ENCODE peak calls at places on chromosomes 4 and X, in seven cellular contexts. One of them, this sample, is unnamed.

GRCh38 chr4:14338206-14338605 is 664.1 kb upstream of the CPEB2 start:
- DNase-seq in activated CD8-positive, alpha-beta T cell treated with anti-CD3 and anti-CD28 coated beads for 36 hours: no peak
- DNase-seq in HFF-Myc: no peak
- DNase-seq in body of pancreas: no peak
- DNase-seq in PC-9: no peak
- DNase-seq in A549: no peak
- DNase-seq in upper lobe of right lung: no peak
- DNase-seq in this sample: no peak

GRCh38 chr4:93659629-93660028 is 168.9 kb upstream of the ATOH1 start:
- DNase-seq in activated CD8-positive, alpha-beta T cell treated with anti-CD3 and anti-CD28 coated beads for 36 hours: no peak
- DNase-seq in HFF-Myc: no peak
- DNase-seq in body of pancreas: no peak
- DNase-seq in PC-9: no peak
- DNase-seq in A549: peak; percentile 1
- DNase-seq in upper lobe of right lung: no peak
- DNase-seq in this sample: no peak

GRCh38 chr4:121785479-121785878 is 15.6 kb upstream of the EXOSC9 start:
- DNase-seq in activated CD8-positive, alpha-beta T cell treated with anti-CD3 and anti-CD28 coated beads for 36 hours: no peak
- DNase-seq in HFF-Myc: no peak
- DNase-seq in body of pancreas: no peak
- DNase-seq in PC-9: no peak
- DNase-seq in A549: no peak
- DNase-seq in upper lobe of right lung: no peak
- DNase-seq in this sample: no peak

GRCh38 chr4:8285143-8285975 is 15.8 kb downstream of the HTRA3 start:
- DNase-seq in activated CD8-positive, alpha-beta T cell treated with anti-CD3 and anti-CD28 coated beads for 36 hours: no peak
- DNase-seq in HFF-Myc: no peak
- DNase-seq in body of pancreas: no peak
- DNase-seq in PC-9: no peak
- DNase-seq in A549: no peak
- DNase-seq in upper lobe of right lung: no peak
- DNase-seq in this sample: no peak

GRCh38 chr4:22385615-22386014 is 130.3 kb downstream of the ADGRA3 start:
- DNase-seq in activated CD8-positive, alpha-beta T cell treated with anti-CD3 and anti-CD28 coated beads for 36 hours: peak; percentile 22
- DNase-seq in HFF-Myc: peak; percentile 24
- DNase-seq in body of pancreas: no peak
- DNase-seq in PC-9: no peak
- DNase-seq in A549: peak; percentile 3
- DNase-seq in upper lobe of right lung: no peak
- DNase-seq in this sample: no peak

GRCh38 chrX:8939344-8939743 is 94.6 kb downstream of the FAM9B start:
- DNase-seq in activated CD8-positive, alpha-beta T cell treated with anti-CD3 and anti-CD28 coated beads for 36 hours: no peak
- DNase-seq in HFF-Myc: no peak
- DNase-seq in body of pancreas: no peak
- DNase-seq in PC-9: no peak
- DNase-seq in A549: no peak
- DNase-seq in upper lobe of right lung: no peak
- DNase-seq in this sample: no peak

GRCh38 chr4:3630934-3631585 is 98.8 kb upstream of the LRPAP1 start:
- DNase-seq in activated CD8-positive, alpha-beta T cell treated with anti-CD3 and anti-CD28 coated beads for 36 hours: no peak
- DNase-seq in HFF-Myc: no peak
- DNase-seq in body of pancreas: no peak
- DNase-seq in PC-9: no peak
- DNase-seq in A549: no peak
- DNase-seq in upper lobe of right lung: no peak
- DNase-seq in this sample: no peak

GRCh38 chr4:169640261-169640880 is 20.0 kb downstream of the CLCN3 start:
- DNase-seq in activated CD8-positive, alpha-beta T cell treated with anti-CD3 and anti-CD28 coated beads for 36 hours: no peak
- DNase-seq in HFF-Myc: no peak
- DNase-seq in body of pancreas: no peak
- DNase-seq in PC-9: no peak
- DNase-seq in A549: no peak
- DNase-seq in upper lobe of right lung: no peak
- DNase-seq in this sample: no peak

GRCh38 chr4:15714616-15715015 is 11.8 kb downstream of the BST1 start:
- DNase-seq in activated CD8-positive, alpha-beta T cell treated with anti-CD3 and anti-CD28 coated beads for 36 hours: no peak
- DNase-seq in HFF-Myc: peak; percentile 36
- DNase-seq in body of pancreas: no peak
- DNase-seq in PC-9: no peak
- DNase-seq in A549: no peak
- DNase-seq in upper lobe of right lung: no peak
- DNase-seq in this sample: no peak

GRCh38 chrX:6965729-6966128 is 181.8 kb upstream of the STS start:
- DNase-seq in activated CD8-positive, alpha-beta T cell treated with anti-CD3 and anti-CD28 coated beads for 36 hours: no peak
- DNase-seq in HFF-Myc: no peak
- DNase-seq in body of pancreas: no peak
- DNase-seq in PC-9: no peak
- DNase-seq in A549: no peak
- DNase-seq in upper lobe of right lung: no peak
- DNase-seq in this sample: no peak

GRCh38 chrX:47169726-47170515 is 23.7 kb upstream of the UBA1 start:
- DNase-seq in activated CD8-positive, alpha-beta T cell treated with anti-CD3 and anti-CD28 coated beads for 36 hours: no peak
- DNase-seq in HFF-Myc: no peak
- DNase-seq in body of pancreas: no peak
- DNase-seq in PC-9: no peak
- DNase-seq in A549: no peak
- DNase-seq in upper lobe of right lung: peak; percentile 31
- DNase-seq in this sample: no peak

GRCh38 chrX:51891821-51892551 is 1.4 kb upstream of the MAGED1 start:
- DNase-seq in activated CD8-positive, alpha-beta T cell treated with anti-CD3 and anti-CD28 coated beads for 36 hours: no peak
- DNase-seq in HFF-Myc: peak; percentile 53
- DNase-seq in body of pancreas: no peak
- DNase-seq in PC-9: no peak
- DNase-seq in A549: no peak
- DNase-seq in upper lobe of right lung: no peak
- DNase-seq in this sample: peak; percentile 34

GRCh38 chr4:159105761-159106243 is 2.9 kb downstream of the RAPGEF2 start:
- DNase-seq in activated CD8-positive, alpha-beta T cell treated with anti-CD3 and anti-CD28 coated beads for 36 hours: peak; percentile 64
- DNase-seq in HFF-Myc: no peak
- DNase-seq in body of pancreas: peak; percentile 26
- DNase-seq in PC-9: peak; percentile 8
- DNase-seq in A549: no peak
- DNase-seq in upper lobe of right lung: no peak
- DNase-seq in this sample: peak; percentile 64

GRCh38 chr4:83558693-83559092 is 22.8 kb downstream of the GPAT3 start:
- DNase-seq in activated CD8-positive, alpha-beta T cell treated with anti-CD3 and anti-CD28 coated beads for 36 hours: no peak
- DNase-seq in HFF-Myc: no peak
- DNase-seq in body of pancreas: no peak
- DNase-seq in PC-9: no peak
- DNase-seq in A549: no peak
- DNase-seq in upper lobe of right lung: no peak
- DNase-seq in this sample: no peak

GRCh38 chr4:127012549-127012948 is 620.2 kb upstream of the INTU start:
- DNase-seq in activated CD8-positive, alpha-beta T cell treated with anti-CD3 and anti-CD28 coated beads for 36 hours: no peak
- DNase-seq in HFF-Myc: no peak
- DNase-seq in body of pancreas: no peak
- DNase-seq in PC-9: no peak
- DNase-seq in A549: no peak
- DNase-seq in upper lobe of right lung: no peak
- DNase-seq in this sample: no peak

GRCh38 chr4:126733301-126733700 is 899.5 kb upstream of the INTU start:
- DNase-seq in activated CD8-positive, alpha-beta T cell treated with anti-CD3 and anti-CD28 coated beads for 36 hours: no peak
- DNase-seq in HFF-Myc: no peak
- DNase-seq in body of pancreas: no peak
- DNase-seq in PC-9: no peak
- DNase-seq in A549: no peak
- DNase-seq in upper lobe of right lung: no peak
- DNase-seq in this sample: no peak

GRCh38 chrX:94977562-94977961 is 1303.6 kb downstream of the FAM133A start:
- DNase-seq in activated CD8-positive, alpha-beta T cell treated with anti-CD3 and anti-CD28 coated beads for 36 hours: no peak
- DNase-seq in HFF-Myc: no peak
- DNase-seq in body of pancreas: no peak
- DNase-seq in PC-9: no peak
- DNase-seq in A549: no peak
- DNase-seq in upper lobe of right lung: no peak
- DNase-seq in this sample: peak; percentile 0

GRCh38 chrX:111410451-111410850 is 1.5 kb downstream of the DCX start:
- DNase-seq in activated CD8-positive, alpha-beta T cell treated with anti-CD3 and anti-CD28 coated beads for 36 hours: no peak
- DNase-seq in HFF-Myc: no peak
- DNase-seq in body of pancreas: no peak
- DNase-seq in PC-9: no peak
- DNase-seq in A549: no peak
- DNase-seq in upper lobe of right lung: no peak
- DNase-seq in this sample: no peak

GRCh38 chr4:52919451-52919850 is 57.3 kb downstream of the RASL11B start:
- DNase-seq in activated CD8-positive, alpha-beta T cell treated with anti-CD3 and anti-CD28 coated beads for 36 hours: no peak
- DNase-seq in HFF-Myc: no peak
- DNase-seq in body of pancreas: no peak
- DNase-seq in PC-9: no peak
- DNase-seq in A549: no peak
- DNase-seq in upper lobe of right lung: no peak
- DNase-seq in this sample: no peak

GRCh38 chrX:1453951-1454785 is 1.5 kb upstream of the ASMTL start:
- DNase-seq in activated CD8-positive, alpha-beta T cell treated with anti-CD3 and anti-CD28 coated beads for 36 hours: peak; percentile 95
- DNase-seq in HFF-Myc: no peak
- DNase-seq in body of pancreas: peak; percentile 82
- DNase-seq in PC-9: peak; percentile 73
- DNase-seq in A549: peak; percentile 89
- DNase-seq in upper lobe of right lung: peak; percentile 94
- DNase-seq in this sample: peak; percentile 87

GRCh38 chr4:45944000-45944399 is 179.9 kb downstream of the GABRG1 start:
- DNase-seq in activated CD8-positive, alpha-beta T cell treated with anti-CD3 and anti-CD28 coated beads for 36 hours: no peak
- DNase-seq in HFF-Myc: no peak
- DNase-seq in body of pancreas: no peak
- DNase-seq in PC-9: no peak
- DNase-seq in A549: no peak
- DNase-seq in upper lobe of right lung: no peak
- DNase-seq in this sample: peak; percentile 2
- TF ChIP-seq CTCF in activated CD8-positive, alpha-beta T cell treated with anti-CD3 and anti-CD28 coated beads for 36 hours: no peak
- TF ChIP-seq CTCF in HFF-Myc: no peak
- TF ChIP-seq CTCF in body of pancreas: no peak
- TF ChIP-seq CTCF in PC-9: no peak
- TF ChIP-seq CTCF in A549: no peak
- TF ChIP-seq CTCF in upper lobe of right lung: no peak
- TF ChIP-seq CTCF in this sample: no peak

GRCh38 chr4:38314663-38315062 is 349.3 kb upstream of the KLF3 start:
- DNase-seq in activated CD8-positive, alpha-beta T cell treated with anti-CD3 and anti-CD28 coated beads for 36 hours: no peak
- DNase-seq in HFF-Myc: no peak
- DNase-seq in body of pancreas: peak; percentile 76
- DNase-seq in PC-9: no peak
- DNase-seq in A549: no peak
- DNase-seq in upper lobe of right lung: no peak
- DNase-seq in this sample: no peak

GRCh38 chr4:38313175-38313574 is 350.8 kb upstream of the KLF3 start:
- DNase-seq in activated CD8-positive, alpha-beta T cell treated with anti-CD3 and anti-CD28 coated beads for 36 hours: no peak
- DNase-seq in HFF-Myc: no peak
- DNase-seq in body of pancreas: peak; percentile 80
- DNase-seq in PC-9: peak; percentile 22
- DNase-seq in A549: no peak
- DNase-seq in upper lobe of right lung: no peak
- DNase-seq in this sample: no peak

GRCh38 chr4:38315296-38315695 is 348.7 kb upstream of the KLF3 start:
- DNase-seq in activated CD8-positive, alpha-beta T cell treated with anti-CD3 and anti-CD28 coated beads for 36 hours: no peak
- DNase-seq in HFF-Myc: no peak
- DNase-seq in body of pancreas: no peak
- DNase-seq in PC-9: no peak
- DNase-seq in A549: no peak
- DNase-seq in upper lobe of right lung: no peak
- DNase-seq in this sample: no peak

GRCh38 chr4:38316045-38316444 is 348.0 kb upstream of the KLF3 start:
- DNase-seq in activated CD8-positive, alpha-beta T cell treated with anti-CD3 and anti-CD28 coated beads for 36 hours: no peak
- DNase-seq in HFF-Myc: no peak
- DNase-seq in body of pancreas: no peak
- DNase-seq in PC-9: no peak
- DNase-seq in A549: no peak
- DNase-seq in upper lobe of right lung: no peak
- DNase-seq in this sample: no peak

DNA sequence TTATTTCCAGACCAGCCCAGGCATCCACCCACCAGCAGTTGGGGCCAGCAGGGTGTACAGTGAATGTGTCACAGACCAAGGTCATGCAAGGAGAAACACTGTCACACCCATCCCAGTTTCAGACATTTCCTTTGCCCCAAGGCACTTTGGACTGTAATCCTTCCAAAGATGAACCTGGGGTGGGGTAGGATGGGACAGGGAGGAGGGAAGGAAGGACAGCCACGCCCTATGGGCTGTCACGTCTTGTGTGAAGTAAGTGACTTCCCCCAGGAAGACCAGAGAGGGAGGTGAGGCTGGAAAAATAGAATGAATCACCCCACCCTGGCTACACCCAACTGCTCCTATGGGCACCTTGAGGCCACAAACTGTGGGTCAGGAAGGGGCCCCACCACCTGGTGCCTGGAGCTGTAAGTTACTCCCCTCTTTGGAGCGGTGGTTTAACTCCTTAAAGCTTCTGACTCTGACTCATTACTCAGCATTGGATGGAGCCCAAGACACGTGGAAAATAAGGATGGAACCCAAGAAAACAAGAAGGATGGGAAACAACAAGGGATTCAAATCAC is 349.9 kb upstream of the KLF3 start:
- DNase-seq in activated CD8-positive, alpha-beta T cell treated with anti-CD3 and anti-CD28 coated beads for 36 hours: no peak
- DNase-seq in HFF-Myc: peak; percentile 62
- DNase-seq in body of pancreas: no peak
- DNase-seq in PC-9: no peak
- DNase-seq in A549: peak; percentile 10
- DNase-seq in upper lobe of right lung: no peak
- DNase-seq in this sample: no peak
- TF ChIP-seq CTCF in activated CD8-positive, alpha-beta T cell treated with anti-CD3 and anti-CD28 coated beads for 36 hours: no peak
- TF ChIP-seq CTCF in HFF-Myc: no peak
- TF ChIP-seq CTCF in body of pancreas: no peak
- TF ChIP-seq CTCF in PC-9: no peak
- TF ChIP-seq CTCF in A549: no peak
- TF ChIP-seq CTCF in upper lobe of right lung: no peak
- TF ChIP-seq CTCF in this sample: no peak

DNA sequence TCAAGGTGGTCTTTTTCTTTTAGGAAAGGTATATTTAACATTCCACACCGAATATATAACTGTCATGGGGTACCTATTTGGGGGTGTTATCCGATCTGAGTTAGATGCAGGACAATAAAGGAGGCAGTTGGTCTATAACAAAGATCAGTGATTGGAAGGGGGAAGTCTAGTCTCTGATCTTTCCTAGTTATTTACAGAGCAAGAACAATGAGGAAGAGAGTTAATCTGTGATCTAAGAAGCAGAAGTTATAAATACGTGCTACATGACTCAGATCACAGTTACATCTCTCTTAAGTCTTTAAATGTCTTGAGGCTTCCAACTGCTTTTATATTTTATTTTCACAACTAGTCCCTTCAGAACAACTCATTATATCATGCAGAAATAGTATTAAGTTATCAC is 33.2 kb upstream of the ARMCX4 start:
- DNase-seq in activated CD8-positive, alpha-beta T cell treated with anti-CD3 and anti-CD28 coated beads for 36 hours: no peak
- DNase-seq in HFF-Myc: no peak
- DNase-seq in body of pancreas: no peak
- DNase-seq in PC-9: no peak
- DNase-seq in A549: no peak
- DNase-seq in upper lobe of right lung: no peak
- DNase-seq in this sample: no peak
- TF ChIP-seq CTCF in activated CD8-positive, alpha-beta T cell treated with anti-CD3 and anti-CD28 coated beads for 36 hours: no peak
- TF ChIP-seq CTCF in HFF-Myc: no peak
- TF ChIP-seq CTCF in body of pancreas: no peak
- TF ChIP-seq CTCF in PC-9: no peak
- TF ChIP-seq CTCF in A549: no peak
- TF ChIP-seq CTCF in upper lobe of right lung: no peak
- TF ChIP-seq CTCF in this sample: no peak

DNA sequence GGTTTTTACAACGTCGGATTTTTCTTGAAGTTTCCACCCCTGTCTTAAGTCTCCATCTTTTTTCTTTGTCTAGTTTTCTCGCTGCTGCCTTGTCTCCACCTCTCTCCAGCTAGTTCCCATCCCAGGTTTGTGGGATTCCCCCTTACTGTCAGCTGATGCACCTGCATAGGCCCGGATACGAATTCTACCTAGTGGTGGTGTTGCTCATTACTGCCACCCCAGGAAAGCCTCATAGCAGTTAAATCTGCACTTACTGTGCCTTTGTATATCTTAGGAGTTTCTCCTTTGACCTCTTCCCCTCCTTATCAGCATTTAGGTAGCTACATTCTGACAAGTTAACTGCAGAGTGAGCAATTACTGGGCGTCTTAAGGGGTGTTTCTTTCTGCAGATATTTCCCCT is 1693.1 kb upstream of the TENM3 start:
- DNase-seq in activated CD8-positive, alpha-beta T cell treated with anti-CD3 and anti-CD28 coated beads for 36 hours: no peak
- DNase-seq in HFF-Myc: no peak
- DNase-seq in body of pancreas: no peak
- DNase-seq in PC-9: no peak
- DNase-seq in A549: no peak
- DNase-seq in upper lobe of right lung: no peak
- DNase-seq in this sample: no peak
- TF ChIP-seq CTCF in activated CD8-positive, alpha-beta T cell treated with anti-CD3 and anti-CD28 coated beads for 36 hours: no peak
- TF ChIP-seq CTCF in HFF-Myc: no peak
- TF ChIP-seq CTCF in body of pancreas: no peak
- TF ChIP-seq CTCF in PC-9: no peak
- TF ChIP-seq CTCF in A549: no peak
- TF ChIP-seq CTCF in upper lobe of right lung: no peak
- TF ChIP-seq CTCF in this sample: no peak